ENCODE peak calls at places on chromosomes 12 and 14, in four cellular contexts. J is cardiac muscle cell, O is body of pancreas, T is upper lobe of right lung. Z is an unnamed sample.

GRCh38 chr12:27868165-27868564 is 88.1 kb upstream of the MANSC4 start:
- DNase-seq in J (peak; percentile 94), O (no peak), T (no peak), Z (no peak)

GRCh38 chr14:71932229-71932951 is at the start of gene RGS6:
- DNase-seq in J (peak; percentile 16), O (peak; percentile 38), T (peak; percentile 77), Z (peak; percentile 17)

GRCh38 chr14:92886337-92886736 is 36.6 kb upstream of the CHGA start:
- DNase-seq in J (no peak), O (peak; percentile 10), T (no peak), Z (peak; percentile 86)

GRCh38 chr12:119788783-119789182 is 88.3 kb downstream of the CIT start:
- DNase-seq in J (no peak), O (no peak), T (no peak), Z (no peak)

GRCh38 chr14:74437654-74438053 is 11.6 kb upstream of the SYNDIG1L start:
- DNase-seq in J (peak; percentile 13), O (no peak), T (no peak), Z (no peak)

GRCh38 chr14:56661478-56661877 is 81.9 kb downstream of the TMEM260 start:
- DNase-seq in J (no peak), O (no peak), T (no peak), Z (no peak)

GRCh38 chr14:97977711-97978261 is 1180.6 kb downstream of the VRK1 start:
- DNase-seq in J (peak; percentile 6), O (peak; percentile 75), T (peak; percentile 91), Z (peak; percentile 86)

GRCh38 chr14:89279649-89280232 is 137.3 kb downstream of the FOXN3 start:
- DNase-seq in J (no peak), O (no peak), T (no peak), Z (no peak)

GRCh38 chr14:90814806-90815566 is 1.2 kb downstream of the TTC7B start:
- DNase-seq in J (no peak), O (no peak), T (no peak), Z (no peak)

GRCh38 chr12:123238961-123239360 is 5.7 kb downstream of the MTRFR start:
- DNase-seq in J (no peak), O (no peak), T (no peak), Z (no peak)

GRCh38 chr12:12872139-12872933 is 19.0 kb upstream of the GPRC5A start:
- DNase-seq in J (peak; percentile 63), O (no peak), T (no peak), Z (no peak)

GRCh38 chr12:89890191-89890590 is 181.6 kb upstream of the ATP2B1 start:
- DNase-seq in J (no peak), O (no peak), T (no peak), Z (no peak)

GRCh38 chr14:68977137-68977740 is 1.9 kb downstream of the ACTN1 start:
- DNase-seq in J (no peak), O (no peak), T (no peak), Z (no peak)

GRCh38 chr12:106551410-106551809 is 31.4 kb upstream of the RFX4 start:
- DNase-seq in J (no peak), O (no peak), T (no peak), Z (no peak)
- H3K4me3 ChIP-seq in J (no peak overlapping the region), O (no peak overlapping the region), T (no peak overlapping the region), Z (no peak overlapping the region)

DNA sequence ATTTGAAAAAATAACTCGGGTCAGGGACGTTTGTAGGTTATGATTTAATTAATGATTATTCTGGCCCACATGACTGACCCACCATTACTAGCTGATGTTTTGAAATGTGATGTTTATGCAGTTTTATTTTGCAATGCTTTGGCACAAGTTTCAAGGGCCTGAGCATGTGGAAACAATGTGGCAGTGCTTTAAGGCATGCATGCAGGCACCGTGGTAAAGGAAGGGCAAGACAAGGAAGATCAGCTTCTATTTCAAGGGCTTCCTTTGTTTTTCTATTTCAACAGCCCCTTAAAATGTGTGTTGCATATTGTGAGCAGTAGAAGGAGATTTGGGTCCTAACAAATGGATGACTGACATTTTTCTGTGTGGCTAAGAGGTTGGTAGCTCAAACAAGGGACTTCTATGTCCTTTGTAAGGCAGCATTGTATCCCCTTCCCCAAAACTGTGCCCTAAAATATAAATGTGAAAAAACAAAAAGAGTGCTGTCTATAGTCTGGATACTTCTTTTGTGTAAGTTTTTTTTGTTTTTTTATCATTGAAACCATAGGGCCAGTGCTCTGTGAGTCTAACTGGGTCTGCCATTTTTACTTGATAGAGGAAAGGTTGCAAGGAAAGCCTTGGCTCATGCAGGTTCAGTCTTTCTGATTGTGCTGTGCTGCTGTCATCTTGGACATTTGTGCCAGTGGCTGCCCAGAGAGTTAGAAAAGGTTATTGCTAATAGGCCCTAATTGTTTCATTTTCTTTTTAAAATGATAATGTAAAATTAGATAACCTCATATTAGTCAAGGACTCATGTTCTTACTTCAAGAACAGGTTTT is 103.5 kb downstream of the FGD4 start:
- DNase-seq in J (peak; percentile 91), O (peak; percentile 60), T (no peak), Z (no peak)
- H3K4me3 ChIP-seq in J (peak overlapping the region; percentile 13), O (no peak overlapping the region), T (peak overlapping the region; percentile 21), Z (peak overlapping the region; percentile 77)

GRCh38 chr12:47017901-47018479 is 61.4 kb upstream of the PCED1B start:
- DNase-seq in J (no peak), O (no peak), T (no peak), Z (no peak)
- H3K4me3 ChIP-seq in J (no peak overlapping the region), O (no peak overlapping the region), T (no peak overlapping the region), Z (no peak overlapping the region)

DNA sequence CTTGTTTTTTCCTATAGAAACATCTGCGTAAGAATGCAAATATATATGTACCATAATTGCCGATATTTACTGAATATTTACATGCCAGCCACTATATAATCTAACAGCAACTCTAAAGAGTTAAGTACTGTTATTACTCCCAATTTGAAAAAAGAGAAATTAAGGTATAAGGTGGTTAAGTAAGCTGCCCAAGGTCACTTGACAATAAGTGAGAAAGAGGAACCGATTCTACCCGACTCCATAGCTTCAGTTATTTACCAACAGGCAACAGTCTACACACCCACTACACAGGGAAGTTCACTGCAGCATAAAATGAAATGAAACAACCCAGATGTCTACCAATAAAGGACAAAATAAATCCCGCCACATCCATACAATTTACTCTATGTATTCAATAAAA is 1.1 kb downstream of the MIS18BP1 start:
- DNase-seq in J (peak; percentile 32), O (peak; percentile 17), T (no peak), Z (no peak)
- H3K4me3 ChIP-seq in J (peak overlapping the region; percentile 56), O (no peak overlapping the region), T (peak overlapping the region; percentile 69), Z (peak overlapping the region; percentile 92)

GRCh38 chr12:124544983-124545382 is 22.4 kb downstream of the NCOR2 start:
- DNase-seq in J (no peak), O (no peak), T (no peak), Z (no peak)
- H3K4me3 ChIP-seq in J (no peak overlapping the region), O (no peak overlapping the region), T (no peak overlapping the region), Z (no peak overlapping the region)

GRCh38 chr12:23884909-23885308 is 64.6 kb downstream of the SOX5 start:
- DNase-seq in J (no peak), O (no peak), T (no peak), Z (peak; percentile 25)
- H3K4me3 ChIP-seq in J (no peak overlapping the region), O (no peak overlapping the region), T (no peak overlapping the region), Z (no peak overlapping the region)

Z was measured in BE2C.